ENCODE peak calls at places on chromosomes 16 and 17, in four cellular contexts. One of them, this sample, is unnamed.

GRCh38 chr17:57584050-57584551 is 161.0 kb downstream of the CCDC182 start:
- DNase-seq in HT-29: no peak
- DNase-seq in HEK293T: no peak
- DNase-seq in activated naive CD4-positive, alpha-beta T cell treated with Interleukin-2 at 50 U/mL for 16 hours: no peak
- DNase-seq in this sample: no peak

GRCh38 chr16:28609631-28610594 is at the start of gene SULT1A1:
- DNase-seq in HT-29: peak; percentile 77
- DNase-seq in HEK293T: no peak
- DNase-seq in activated naive CD4-positive, alpha-beta T cell treated with Interleukin-2 at 50 U/mL for 16 hours: no peak
- DNase-seq in this sample: no peak

GRCh38 chr17:10151667-10152496 is 46.5 kb downstream of the GAS7 start:
- DNase-seq in HT-29: no peak
- DNase-seq in HEK293T: no peak
- DNase-seq in activated naive CD4-positive, alpha-beta T cell treated with Interleukin-2 at 50 U/mL for 16 hours: no peak
- DNase-seq in this sample: no peak

GRCh38 chr16:57938936-57939871 is 31.7 kb downstream of the CNGB1 start:
- DNase-seq in HT-29: peak; percentile 17
- DNase-seq in HEK293T: no peak
- DNase-seq in activated naive CD4-positive, alpha-beta T cell treated with Interleukin-2 at 50 U/mL for 16 hours: no peak
- DNase-seq in this sample: peak; percentile 26

GRCh38 chr17:48577946-48578615 is at the start of gene HOXB4:
- DNase-seq in HT-29: peak; percentile 72
- DNase-seq in HEK293T: no peak
- DNase-seq in activated naive CD4-positive, alpha-beta T cell treated with Interleukin-2 at 50 U/mL for 16 hours: peak; percentile 72
- DNase-seq in this sample: no peak

GRCh38 chr17:78416791-78417530 is 38.5 kb downstream of the PGS1 start:
- DNase-seq in HT-29: no peak
- DNase-seq in HEK293T: no peak
- DNase-seq in activated naive CD4-positive, alpha-beta T cell treated with Interleukin-2 at 50 U/mL for 16 hours: no peak
- DNase-seq in this sample: no peak

GRCh38 chr16:72884573-72884972 is 163.4 kb downstream of the ZFHX3 start:
- DNase-seq in HT-29: no peak
- DNase-seq in HEK293T: no peak
- DNase-seq in activated naive CD4-positive, alpha-beta T cell treated with Interleukin-2 at 50 U/mL for 16 hours: no peak
- DNase-seq in this sample: peak; percentile 5

GRCh38 chr16:77833906-77834599 is 45.7 kb downstream of the VAT1L start:
- DNase-seq in HT-29: no peak
- DNase-seq in HEK293T: no peak
- DNase-seq in activated naive CD4-positive, alpha-beta T cell treated with Interleukin-2 at 50 U/mL for 16 hours: no peak
- DNase-seq in this sample: no peak

GRCh38 chr16:54055864-54056263 is 230.7 kb downstream of the IRX3 start:
- DNase-seq in HT-29: no peak
- DNase-seq in HEK293T: no peak
- DNase-seq in activated naive CD4-positive, alpha-beta T cell treated with Interleukin-2 at 50 U/mL for 16 hours: no peak
- DNase-seq in this sample: no peak

GRCh38 chr16:55078153-55078552 is 147.5 kb downstream of the IRX5 start:
- DNase-seq in HT-29: no peak
- DNase-seq in HEK293T: no peak
- DNase-seq in activated naive CD4-positive, alpha-beta T cell treated with Interleukin-2 at 50 U/mL for 16 hours: no peak
- DNase-seq in this sample: no peak

GRCh38 chr17:14746784-14747575 is 446.1 kb downstream of the HS3ST3B1 start:
- DNase-seq in HT-29: no peak
- DNase-seq in HEK293T: no peak
- DNase-seq in activated naive CD4-positive, alpha-beta T cell treated with Interleukin-2 at 50 U/mL for 16 hours: no peak
- DNase-seq in this sample: no peak

GRCh38 chr17:6589266-6589946 is 33.1 kb upstream of the PITPNM3 start:
- DNase-seq in HT-29: no peak
- DNase-seq in HEK293T: no peak
- DNase-seq in activated naive CD4-positive, alpha-beta T cell treated with Interleukin-2 at 50 U/mL for 16 hours: no peak
- DNase-seq in this sample: no peak

GRCh38 chr16:83355570-83356218 is 452.1 kb upstream of the HSBP1 start:
- DNase-seq in HT-29: no peak
- DNase-seq in HEK293T: no peak
- DNase-seq in activated naive CD4-positive, alpha-beta T cell treated with Interleukin-2 at 50 U/mL for 16 hours: no peak
- DNase-seq in this sample: no peak

GRCh38 chr17:9021985-9022552 is 759 bp downstream of the NTN1 start:
- DNase-seq in HT-29: no peak
- DNase-seq in HEK293T: peak; percentile 62
- DNase-seq in activated naive CD4-positive, alpha-beta T cell treated with Interleukin-2 at 50 U/mL for 16 hours: peak; percentile 4
- DNase-seq in this sample: no peak

GRCh38 chr16:71712501-71712900 is 12.0 kb downstream of the PHLPP2 start:
- DNase-seq in HT-29: no peak
- DNase-seq in HEK293T: no peak
- DNase-seq in activated naive CD4-positive, alpha-beta T cell treated with Interleukin-2 at 50 U/mL for 16 hours: no peak
- DNase-seq in this sample: no peak

GRCh38 chr17:38317081-38317480 is 20.1 kb downstream of the MRPL45 start:
- DNase-seq in HT-29: no peak
- DNase-seq in HEK293T: no peak
- DNase-seq in activated naive CD4-positive, alpha-beta T cell treated with Interleukin-2 at 50 U/mL for 16 hours: no peak
- DNase-seq in this sample: no peak

GRCh38 chr16:53417011-53417410 is 17.3 kb upstream of the RBL2 start:
- DNase-seq in HT-29: no peak
- DNase-seq in HEK293T: no peak
- DNase-seq in activated naive CD4-positive, alpha-beta T cell treated with Interleukin-2 at 50 U/mL for 16 hours: no peak
- DNase-seq in this sample: no peak

GRCh38 chr17:55394357-55395021 is 27.1 kb downstream of the MMD start:
- DNase-seq in HT-29: no peak
- DNase-seq in HEK293T: no peak
- DNase-seq in activated naive CD4-positive, alpha-beta T cell treated with Interleukin-2 at 50 U/mL for 16 hours: no peak
- DNase-seq in this sample: peak; percentile 70

GRCh38 chr16:51577621-51578303 is 426.7 kb upstream of the SALL1 start:
- DNase-seq in HT-29: no peak
- DNase-seq in HEK293T: peak; percentile 31
- DNase-seq in activated naive CD4-positive, alpha-beta T cell treated with Interleukin-2 at 50 U/mL for 16 hours: no peak
- DNase-seq in this sample: peak; percentile 36

GRCh38 chr16:48300391-48300856 is 53.1 kb upstream of the ABCC11 start:
- DNase-seq in HT-29: no peak
- DNase-seq in HEK293T: no peak
- DNase-seq in activated naive CD4-positive, alpha-beta T cell treated with Interleukin-2 at 50 U/mL for 16 hours: no peak
- DNase-seq in this sample: peak; percentile 36

GRCh38 chr17:76254275-76254674 is 10.9 kb upstream of the UBALD2 start:
- DNase-seq in HT-29: no peak
- DNase-seq in HEK293T: no peak
- DNase-seq in activated naive CD4-positive, alpha-beta T cell treated with Interleukin-2 at 50 U/mL for 16 hours: no peak
- DNase-seq in this sample: no peak

GRCh38 chr16:25256821-25257503 is 683 bp downstream of the ZKSCAN2 start:
- DNase-seq in HT-29: peak; percentile 7
- DNase-seq in HEK293T: peak; percentile 26
- DNase-seq in activated naive CD4-positive, alpha-beta T cell treated with Interleukin-2 at 50 U/mL for 16 hours: no peak
- DNase-seq in this sample: peak; percentile 57

GRCh38 chr17:77995146-77995852 is 36.8 kb downstream of the TNRC6C start:
- DNase-seq in HT-29: no peak
- DNase-seq in HEK293T: no peak
- DNase-seq in activated naive CD4-positive, alpha-beta T cell treated with Interleukin-2 at 50 U/mL for 16 hours: peak; percentile 15
- DNase-seq in this sample: no peak

GRCh38 chr17:57255776-57256681 is at the start of gene MSI2:
- DNase-seq in HT-29: peak; percentile 71
- DNase-seq in HEK293T: peak; percentile 90
- DNase-seq in activated naive CD4-positive, alpha-beta T cell treated with Interleukin-2 at 50 U/mL for 16 hours: peak; percentile 90
- DNase-seq in this sample: peak; percentile 90

GRCh38 chr17:74768069-74768762 is 7.9 kb downstream of the NAT9 start:
- DNase-seq in HT-29: no peak
- DNase-seq in HEK293T: no peak
- DNase-seq in activated naive CD4-positive, alpha-beta T cell treated with Interleukin-2 at 50 U/mL for 16 hours: no peak
- DNase-seq in this sample: no peak

GRCh38 chr17:28551421-28552186 is 820 bp downstream of the UNC119 start:
- DNase-seq in HT-29: no peak
- DNase-seq in HEK293T: peak; percentile 14
- DNase-seq in activated naive CD4-positive, alpha-beta T cell treated with Interleukin-2 at 50 U/mL for 16 hours: no peak
- DNase-seq in this sample: peak; percentile 53

GRCh38 chr16:69762843-69763556 is 868 bp downstream of the WWP2 start:
- DNase-seq in HT-29: peak; percentile 48
- DNase-seq in HEK293T: no peak
- DNase-seq in activated naive CD4-positive, alpha-beta T cell treated with Interleukin-2 at 50 U/mL for 16 hours: no peak
- DNase-seq in this sample: peak; percentile 38

GRCh38 chr16:18937390-18937789 is 11.2 kb upstream of the SMG1 start:
- DNase-seq in HT-29: no peak
- DNase-seq in HEK293T: no peak
- DNase-seq in activated naive CD4-positive, alpha-beta T cell treated with Interleukin-2 at 50 U/mL for 16 hours: no peak
- DNase-seq in this sample: no peak

GRCh38 chr16:31874354-31875111 is 926 bp downstream of the ZNF267 start:
- DNase-seq in HT-29: peak; percentile 71
- DNase-seq in HEK293T: peak; percentile 43
- DNase-seq in activated naive CD4-positive, alpha-beta T cell treated with Interleukin-2 at 50 U/mL for 16 hours: peak; percentile 60
- DNase-seq in this sample: peak; percentile 42

GRCh38 chr17:76252040-76252954 is 12.0 kb upstream of the RNF157 start:
- DNase-seq in HT-29: no peak
- DNase-seq in HEK293T: no peak
- DNase-seq in activated naive CD4-positive, alpha-beta T cell treated with Interleukin-2 at 50 U/mL for 16 hours: peak; percentile 41
- DNase-seq in this sample: peak; percentile 30

GRCh38 chr17:34858941-34859562 is 102.2 kb downstream of the CCT6B start:
- DNase-seq in HT-29: no peak
- DNase-seq in HEK293T: no peak
- DNase-seq in activated naive CD4-positive, alpha-beta T cell treated with Interleukin-2 at 50 U/mL for 16 hours: no peak
- DNase-seq in this sample: no peak

GRCh38 chr17:27445971-27446370 is 10.3 kb upstream of the KSR1 start:
- DNase-seq in HT-29: no peak
- DNase-seq in HEK293T: no peak
- DNase-seq in activated naive CD4-positive, alpha-beta T cell treated with Interleukin-2 at 50 U/mL for 16 hours: no peak
- DNase-seq in this sample: no peak

GRCh38 chr16:16861546-16861945 is 482.6 kb downstream of the NPIPA7 start:
- DNase-seq in HT-29: peak; percentile 47
- DNase-seq in HEK293T: peak; percentile 53
- DNase-seq in activated naive CD4-positive, alpha-beta T cell treated with Interleukin-2 at 50 U/mL for 16 hours: peak; percentile 40
- DNase-seq in this sample: peak; percentile 50

GRCh38 chr17:2235792-2236365 is 67.7 kb downstream of the SMG6 start:
- DNase-seq in HT-29: no peak
- DNase-seq in HEK293T: no peak
- DNase-seq in activated naive CD4-positive, alpha-beta T cell treated with Interleukin-2 at 50 U/mL for 16 hours: no peak
- DNase-seq in this sample: no peak

GRCh38 chr17:17724307-17724921 is 43.2 kb downstream of the RAI1 start:
- DNase-seq in HT-29: no peak
- DNase-seq in HEK293T: peak; percentile 44
- DNase-seq in activated naive CD4-positive, alpha-beta T cell treated with Interleukin-2 at 50 U/mL for 16 hours: peak; percentile 11
- DNase-seq in this sample: no peak

GRCh38 chr17:50829336-50829735 is 6.0 kb upstream of the WFIKKN2 start:
- DNase-seq in HT-29: no peak
- DNase-seq in HEK293T: no peak
- DNase-seq in activated naive CD4-positive, alpha-beta T cell treated with Interleukin-2 at 50 U/mL for 16 hours: no peak
- DNase-seq in this sample: no peak

GRCh38 chr17:82247856-82248671 is 19.2 kb downstream of the SLC16A3 start:
- DNase-seq in HT-29: no peak
- DNase-seq in HEK293T: no peak
- DNase-seq in activated naive CD4-positive, alpha-beta T cell treated with Interleukin-2 at 50 U/mL for 16 hours: no peak
- DNase-seq in this sample: no peak

GRCh38 chr17:17216776-17217175 is 10.6 kb upstream of the PLD6 start:
- DNase-seq in HT-29: no peak
- DNase-seq in HEK293T: no peak
- DNase-seq in activated naive CD4-positive, alpha-beta T cell treated with Interleukin-2 at 50 U/mL for 16 hours: no peak
- DNase-seq in this sample: no peak

GRCh38 chr17:301681-302299 is 50.8 kb downstream of the RPH3AL start:
- DNase-seq in HT-29: no peak
- DNase-seq in HEK293T: no peak
- DNase-seq in activated naive CD4-positive, alpha-beta T cell treated with Interleukin-2 at 50 U/mL for 16 hours: no peak
- DNase-seq in this sample: no peak

This sample was measured in DMS53.